ENCODE peak calls at places on chromosomes 7 and 10, in ten cellular contexts. D is endothelial cell of umbilical vein, T is K562, S is adrenal gland, U is ovary, N is HCT116, V is heart left ventricle, Q is prostate gland, F is IMR-90, W is uterus. K is an unnamed sample. For H3K27me3, the result is how much of the 10 kb centered on the place peaks cover.

GRCh38 chr10:1962025-1962424 is 224.7 kb upstream of the ADARB2 start:
- DNase-seq in T (no peak), N (no peak), V (no peak), Q (no peak), U (no peak), D (no peak), F (no peak), S (no peak), W (no peak), K (no peak)

GRCh38 chr10:42926831-42927230 is 144.2 kb downstream of the BMS1 start:
- DNase-seq in U (no peak), W (no peak), Q (no peak), F (no peak), N (no peak), V (no peak), T (no peak), S (no peak), D (no peak), K (no peak)

GRCh38 chr10:28408237-28408777 is 105.4 kb upstream of the MPP7 start:
- DNase-seq in F (no peak), T (no peak), Q (no peak), W (no peak), S (no peak), N (no peak), U (no peak), V (no peak), D (no peak), K (no peak)

GRCh38 chr7:46168671-46169383 is 247.8 kb upstream of the IGFBP3 start:
- DNase-seq in S (no peak), T (no peak), N (no peak), Q (no peak), W (no peak), V (no peak), U (no peak), D (no peak), F (peak), K (no peak)

GRCh38 chr10:101617824-101618568 is 29.9 kb downstream of the DPCD start:
- DNase-seq in D (no peak), S (no peak), F (no peak), Q (no peak), V (no peak), W (no peak), N (no peak), T (no peak), U (no peak), K (peak)

GRCh38 chr7:47371733-47372368 is 210.1 kb downstream of the TNS3 start:
- DNase-seq in U (peak), W (peak), F (peak), Q (peak), T (peak), S (peak), D (peak), V (peak), N (no peak), K (peak)

GRCh38 chr7:102306916-102307677 is 20.4 kb downstream of the SH2B2 start:
- DNase-seq in F (peak), V (no peak), N (no peak), U (no peak), S (no peak), D (no peak), W (no peak), Q (peak), T (no peak), K (no peak)

GRCh38 chr10:19952103-19952502 is 135.9 kb downstream of the PLXDC2 start:
- DNase-seq in V (no peak), S (no peak), U (no peak), Q (no peak), F (no peak), W (no peak), N (no peak), T (no peak), D (no peak), K (no peak)

DNA sequence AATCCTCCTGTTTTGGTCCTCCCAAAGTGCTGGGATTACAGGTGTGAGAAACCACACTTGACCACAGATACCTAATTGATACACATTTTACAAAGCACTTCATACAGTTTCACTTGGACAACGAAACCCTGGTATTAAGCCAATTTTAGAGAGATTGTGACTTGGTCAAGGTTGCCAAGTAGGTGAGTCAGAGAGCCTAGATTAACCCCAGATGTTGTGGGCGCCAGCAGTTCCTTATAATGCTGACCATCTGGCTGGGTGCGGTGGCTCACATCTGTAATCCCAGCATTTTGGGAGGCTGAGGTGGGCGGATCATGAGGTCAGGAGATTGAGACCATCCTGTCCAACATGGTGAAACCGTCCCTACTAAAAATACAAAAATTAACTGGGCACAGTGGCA is 4.9 kb upstream of the PHKG1 start:
- DNase-seq in D (peak), S (peak), V (peak), T (peak), F (peak), U (peak), W (peak), Q (no peak), N (no peak), K (peak)
- TF ChIP-seq POLR2A in D (no peak), S (no peak), V (no peak), T (peak), F (no peak), U (no peak), W (no peak), Q (no peak), N (no peak), K (no peak)

DNA sequence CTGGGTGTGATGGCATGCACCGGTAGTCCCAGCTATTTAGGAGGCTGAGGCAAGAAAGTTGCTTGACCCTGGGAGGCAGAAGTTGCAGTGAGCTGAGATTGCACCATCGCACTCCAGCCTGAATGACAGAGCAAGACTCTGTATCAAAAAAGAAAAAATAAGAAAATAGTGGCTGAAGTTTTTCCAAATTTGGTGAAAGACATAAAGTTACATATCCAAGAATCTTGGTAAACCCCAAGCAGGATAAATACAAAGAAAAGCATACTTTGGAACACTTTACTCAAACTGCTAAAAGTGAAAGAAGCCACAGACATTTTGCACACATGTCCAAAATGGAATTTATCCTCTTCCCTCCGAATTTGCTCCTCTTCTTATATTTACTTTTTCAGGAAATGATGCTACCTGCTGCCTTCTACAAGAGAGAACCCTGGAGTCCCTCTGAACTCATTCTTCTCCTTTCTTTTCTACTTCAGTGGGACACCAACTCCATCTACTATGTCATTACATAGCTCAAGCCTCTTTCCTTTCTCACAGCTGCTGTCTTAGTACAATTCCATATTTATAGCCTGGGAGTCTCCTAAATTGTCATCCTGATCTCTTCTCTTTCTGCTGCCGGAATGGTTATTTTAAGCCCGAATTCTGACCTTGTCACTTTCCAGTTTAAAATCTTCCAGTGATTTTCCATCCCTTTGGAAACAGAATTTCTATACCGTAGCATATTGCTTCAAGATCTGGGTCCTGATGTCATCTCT is 17.3 kb upstream of the SMNDC1 start:
- DNase-seq in W (no peak), Q (no peak), S (no peak), V (no peak), N (no peak), T (no peak), F (no peak), D (no peak), U (no peak), K (no peak)
- H3K27me3 ChIP-seq in W (under half), Q (under half), S (under half), V (under half), N (under half), T (under half), F (under half), D (under half), U (under half), K (under half)

DNA sequence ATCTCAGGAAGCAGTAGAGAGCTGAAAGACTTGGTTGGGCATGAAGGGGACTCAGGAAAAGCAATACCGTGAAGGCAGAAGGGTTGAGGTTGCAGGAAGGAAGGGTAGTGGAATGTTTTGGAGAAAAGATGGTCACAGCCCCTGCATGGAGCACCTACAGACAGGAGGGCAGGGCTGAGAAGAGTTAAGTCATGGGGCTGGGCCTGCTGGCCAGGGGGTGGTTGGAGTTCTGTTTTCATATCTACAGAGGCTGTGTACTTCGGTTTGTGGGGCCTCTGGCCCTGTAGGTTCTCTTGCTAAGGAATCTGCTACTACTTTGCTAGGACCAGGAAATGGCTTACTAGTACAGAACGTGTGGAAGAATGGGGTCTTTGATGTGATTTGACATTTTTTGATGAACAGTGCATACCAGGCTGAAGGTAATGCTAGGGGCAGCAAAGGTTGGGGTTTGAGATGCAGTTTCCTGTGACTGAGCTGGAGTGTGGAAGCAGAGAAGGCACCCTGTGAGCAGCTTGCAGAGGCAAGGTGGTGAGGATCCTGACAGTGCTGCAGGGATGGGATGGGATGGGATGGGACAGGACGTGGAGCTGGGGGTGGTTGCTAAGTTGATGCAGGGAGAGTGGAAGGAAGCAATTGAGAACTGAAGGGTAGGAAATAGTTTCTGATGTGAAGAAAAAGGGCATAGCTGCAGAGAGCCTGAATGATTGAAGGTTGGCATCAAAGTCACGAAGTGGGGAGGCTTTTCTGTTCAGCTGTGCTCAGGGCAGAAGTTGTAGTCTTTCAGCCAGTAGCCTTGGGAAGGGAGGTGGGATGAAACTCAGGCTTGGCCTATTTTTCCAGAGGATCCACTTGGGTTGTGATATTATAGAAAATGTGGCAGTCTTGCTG is 7.8 kb downstream of the RPS24 start:
- DNase-seq in F (no peak), U (no peak), V (no peak), D (no peak), S (no peak), T (no peak), Q (no peak), W (no peak), N (no peak), K (no peak)
- TF ChIP-seq POLR2A in F (no peak), U (no peak), V (no peak), D (peak), S (no peak), T (peak), Q (no peak), W (no peak), N (no peak), K (no peak)

GRCh38 chr7:76282344-76283253 is 19.9 kb upstream of the HSPB1 start:
- DNase-seq in W (peak), U (peak), Q (no peak), V (no peak), S (peak), T (peak), N (no peak), D (no peak), F (no peak), K (no peak)
- H3K27me3 ChIP-seq in W (under half), U (under half), Q (under half), V (under half), S (under half), T (half or more), N (under half), D (under half), F (under half), K (under half)

DNA sequence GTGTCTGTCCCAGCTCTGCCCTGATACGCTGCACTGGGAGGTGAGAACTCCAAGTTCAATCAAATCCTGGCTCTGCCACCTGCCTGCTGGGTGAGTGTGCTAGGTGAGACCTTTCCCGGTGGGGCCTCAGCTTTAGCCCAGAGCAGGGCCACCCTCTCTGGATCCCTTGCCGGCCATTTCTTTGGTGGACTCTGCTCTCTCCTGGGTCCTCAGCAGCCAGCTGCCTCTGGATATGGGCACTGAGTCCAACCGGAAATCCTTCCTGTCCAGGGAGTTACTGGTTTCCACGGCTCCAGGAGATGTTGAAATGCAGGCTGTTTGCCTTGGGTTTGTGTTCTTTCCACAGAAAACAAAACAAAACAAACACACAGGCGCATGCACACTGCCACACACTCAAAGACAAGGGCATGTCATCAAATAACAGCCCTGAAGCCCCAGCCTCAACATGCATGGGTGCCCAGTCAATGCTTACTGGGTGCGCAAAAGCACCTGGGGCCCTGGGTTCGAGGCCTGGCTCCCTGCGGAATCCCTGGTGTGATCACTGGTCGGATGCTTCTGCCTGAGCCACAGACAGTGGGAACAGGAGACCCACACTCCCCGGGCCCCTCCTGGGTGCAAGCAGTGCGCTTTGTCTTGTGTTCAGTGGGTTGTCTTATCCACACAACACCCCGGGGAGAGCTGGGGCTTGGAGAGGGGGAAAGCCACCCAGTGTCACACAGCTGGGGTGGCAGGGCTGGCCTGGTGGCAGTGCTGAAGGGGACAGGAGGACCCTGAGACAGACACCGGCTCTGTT is 33.1 kb downstream of the PPIF start:
- DNase-seq in Q (no peak), T (no peak), W (peak), S (no peak), V (peak), N (no peak), F (peak), D (no peak), U (peak), K (peak)
- TF ChIP-seq POLR2A in Q (no peak), T (no peak), W (no peak), S (no peak), V (no peak), N (no peak), F (no peak), D (no peak), U (no peak), K (no peak)

K was measured in sigmoid colon.